ENCODE peak calls at places on chromosome 21, in five cellular contexts. E is foreskin fibroblast, M is H9, P is mesothelial cell of epicardium, I is fibroblast of lung. Q is an unnamed sample.
A peak's percentile ranks its signal among the peaks of the same experiment; 100 is the strongest.

GRCh38 chr21:31675960-31676359 is 16.5 kb downstream of the SOD1 start:
- DNase-seq in M (no peak), P (no peak), I (no peak), E (no peak), Q (no peak)

GRCh38 chr21:38319781-38320180 is 63.0 kb downstream of the KCNJ15 start:
- DNase-seq in M (no peak), P (no peak), E (peak; percentile 64), I (no peak), Q (no peak)

GRCh38 chr21:35940074-35940927 is 120.0 kb downstream of the SETD4 start:
- DNase-seq in M (peak; percentile 32), E (peak; percentile 74), P (no peak), I (peak; percentile 87), Q (peak; percentile 27)

GRCh38 chr21:15421521-15421920 is 308.3 kb upstream of the USP25 start:
- DNase-seq in M (no peak), P (no peak), I (no peak), E (no peak), Q (no peak)

GRCh38 chr21:35215870-35216269 is 166.8 kb upstream of the RUNX1 start:
- DNase-seq in P (no peak), I (no peak), M (no peak), E (no peak), Q (no peak)

GRCh38 chr21:25636727-25637126 is 2.3 kb upstream of the JAM2 start:
- DNase-seq in I (no peak), E (no peak), P (no peak), M (no peak), Q (no peak)

GRCh38 chr21:15397258-15397657 is 332.5 kb upstream of the NRIP1 start:
- DNase-seq in P (no peak), I (no peak), M (no peak), E (no peak), Q (no peak)

GRCh38 chr21:31696424-31696823 is 35.5 kb downstream of the SCAF4 start:
- DNase-seq in E (no peak), I (no peak), M (no peak), P (no peak), Q (no peak)

GRCh38 chr21:28174006-28174405 is 818.7 kb downstream of the LTN1 start:
- DNase-seq in I (no peak), E (no peak), M (no peak), P (no peak), Q (no peak)

GRCh38 chr21:27840273-27840672 is 873.4 kb upstream of the ADAMTS5 start:
- DNase-seq in I (no peak), M (no peak), P (no peak), E (no peak), Q (no peak)

GRCh38 chr21:17371470-17371869 is 141.4 kb upstream of the CXADR start:
- DNase-seq in M (no peak), E (peak; percentile 50), P (no peak), I (peak; percentile 55), Q (no peak)

GRCh38 chr21:15128267-15128666 is 63.5 kb upstream of the NRIP1 start:
- DNase-seq in P (no peak), E (no peak), M (no peak), I (no peak), Q (no peak)

GRCh38 chr21:27300770-27301169 is 333.9 kb upstream of the ADAMTS5 start:
- DNase-seq in M (no peak), P (no peak), E (peak; percentile 57), I (peak; percentile 88), Q (no peak)

GRCh38 chr21:14535702-14536101 is 10.4 kb downstream of the SAMSN1 start:
- DNase-seq in P (no peak), E (no peak), M (no peak), I (no peak), Q (no peak)

GRCh38 chr21:26385721-26386120 is 187.4 kb downstream of the CYYR1 start:
- DNase-seq in E (peak; percentile 54), M (no peak), P (no peak), I (peak; percentile 32), Q (no peak)

GRCh38 chr21:26769613-26770188 is 75.5 kb downstream of the ADAMTS1 start:
- DNase-seq in E (no peak), P (no peak), I (peak; percentile 84), M (no peak), Q (no peak)

GRCh38 chr21:46285761-46286667 is at the start of gene YBEY:
- DNase-seq in P (peak; percentile 90), M (peak; percentile 94), E (peak; percentile 93), I (peak; percentile 93), Q (peak; percentile 92)
- TF ChIP-seq CTCF in P (peak; percentile 22), M (peak; percentile 50), E (peak; percentile 26), I (peak; percentile 26), Q (no peak)

DNA sequence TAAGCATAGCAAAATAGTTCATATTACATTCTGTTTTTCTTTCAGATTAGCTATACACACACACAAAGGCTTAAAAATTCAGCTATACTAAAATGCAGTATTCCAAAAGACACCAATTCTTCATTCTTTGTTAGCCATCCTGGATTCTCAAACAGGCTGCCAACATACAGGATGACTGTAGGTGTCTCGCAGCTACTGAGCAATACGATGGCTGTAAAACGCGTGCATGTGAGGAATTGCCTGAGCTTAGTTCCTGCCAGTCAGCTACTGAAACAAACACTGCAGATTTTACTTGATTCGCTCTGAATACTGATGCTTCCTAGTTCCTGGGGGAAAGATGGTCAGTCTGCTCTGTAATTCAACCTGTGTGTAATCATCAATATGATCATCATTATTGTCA is 24.7 kb upstream of the HMGN1 start:
- DNase-seq in P (no peak), E (peak; percentile 50), I (peak; percentile 36), M (peak; percentile 40), Q (no peak)
- TF ChIP-seq CTCF in P (no peak), E (peak; percentile 44), I (peak; percentile 19), M (peak; percentile 51), Q (no peak)

GRCh38 chr21:42626171-42626570 is 27.2 kb upstream of the PDE9A start:
- DNase-seq in P (no peak), M (no peak), I (no peak), E (no peak), Q (no peak)

GRCh38 chr21:42622284-42622683 is 31.1 kb upstream of the PDE9A start:
- DNase-seq in M (no peak), E (no peak), I (no peak), P (no peak), Q (no peak)

GRCh38 chr21:42623684-42624083 is 29.7 kb upstream of the PDE9A start:
- DNase-seq in P (no peak), I (no peak), E (no peak), M (no peak), Q (no peak)

GRCh38 chr21:42624936-42625335 is 28.5 kb upstream of the PDE9A start:
- DNase-seq in P (no peak), M (no peak), I (no peak), E (no peak), Q (no peak)

DNA sequence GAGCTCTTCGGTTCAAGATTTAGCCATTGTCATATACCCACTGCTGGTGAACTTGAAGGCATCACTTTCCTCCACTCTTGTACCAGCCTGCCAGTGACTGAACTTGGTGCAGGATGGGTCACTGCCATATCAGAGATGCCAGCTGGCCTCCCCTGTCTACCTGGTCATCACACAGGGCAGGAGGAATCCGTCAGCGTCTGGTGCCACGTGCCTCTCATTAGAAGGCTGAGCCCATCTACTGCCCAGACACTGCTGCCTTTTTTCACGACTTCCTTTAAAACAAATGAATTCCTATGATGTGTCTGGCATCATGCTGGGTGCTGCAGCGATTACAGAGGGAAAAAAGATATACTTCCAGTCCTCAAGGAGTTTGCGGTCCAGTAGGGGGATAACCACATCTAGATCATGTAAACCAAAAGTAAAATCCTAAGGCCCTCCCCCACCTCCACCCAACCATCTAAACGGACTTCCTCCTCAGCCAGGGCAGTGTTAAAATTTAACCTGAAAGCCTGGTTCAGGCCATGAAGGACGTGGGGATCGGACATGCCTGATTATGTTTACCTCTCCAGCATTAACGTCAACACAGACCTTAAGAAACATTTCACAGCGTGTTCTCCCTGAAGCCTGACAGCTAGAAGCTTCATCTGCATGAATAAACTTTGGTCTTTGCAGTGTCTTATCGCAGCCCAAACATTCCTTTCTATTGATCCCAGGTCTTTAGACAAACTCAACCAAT is 29.2 kb upstream of the PDE9A start:
- DNase-seq in E (no peak), M (no peak), P (no peak), I (no peak), Q (no peak)
- TF ChIP-seq CTCF in E (no peak), M (no peak), P (no peak), I (no peak), Q (no peak)

GRCh38 chr21:44486302-44486701 is 31.0 kb downstream of the LRRC3 start:
- DNase-seq in M (no peak), E (no peak), P (no peak), I (no peak), Q (no peak)

GRCh38 chr21:44485796-44486195 is 30.5 kb downstream of the LRRC3 start:
- DNase-seq in E (no peak), I (no peak), M (no peak), P (no peak), Q (no peak)

GRCh38 chr21:44484498-44485253 is 29.4 kb downstream of the LRRC3 start:
- DNase-seq in M (no peak), I (no peak), P (no peak), E (no peak), Q (no peak)

GRCh38 chr21:44483288-44484237 is 28.3 kb downstream of the LRRC3 start:
- DNase-seq in I (no peak), P (no peak), E (no peak), M (no peak), Q (no peak)

GRCh38 chr21:44485254-44485793 is 30.0 kb downstream of the LRRC3 start:
- DNase-seq in E (no peak), I (peak; percentile 17), M (peak; percentile 94), P (peak; percentile 78), Q (peak; percentile 60)
- TF ChIP-seq CTCF in E (no peak), I (no peak), M (peak; percentile 73), P (peak; percentile 49), Q (peak; percentile 54)

GRCh38 chr21:41973861-41974751 is 20.3 kb upstream of the C2CD2 start:
- DNase-seq in E (no peak), I (no peak), M (no peak), P (peak; percentile 25), Q (no peak)
- TF ChIP-seq CTCF in E (peak; percentile 13), I (no peak), M (peak; percentile 55), P (no peak), Q (no peak)